ENCODE peak calls at places on chromosomes 4 and X, in eight cellular contexts. U is HFF-Myc, F is coronary artery, Z is heart left ventricle, M is endodermal cell, D is neural progenitor cell, Y is GM23338, X is stomach. T is an unnamed sample.

GRCh38 chrX:109862386-109862910 is 129.4 kb upstream of the ACSL4 start:
- DNase-seq in Z (no peak), M (no peak), U (no peak), X (no peak), Y (no peak), F (no peak), D (no peak), T (no peak)

GRCh38 chrX:19774905-19775304 is 112.5 kb downstream of the SH3KBP1 start:
- DNase-seq in Z (no peak), Y (no peak), D (no peak), F (no peak), M (no peak), X (no peak), U (no peak), T (no peak)

GRCh38 chr4:148057425-148058020 is 325.6 kb downstream of the ARHGAP10 start:
- DNase-seq in Z (no peak), Y (no peak), M (no peak), X (no peak), U (no peak), F (no peak), D (no peak), T (no peak)

GRCh38 chrX:20046864-20047263 is 56.0 kb upstream of the BCLAF3 start:
- DNase-seq in Z (no peak), Y (no peak), F (no peak), X (no peak), M (no peak), D (no peak), U (no peak), T (no peak)

GRCh38 chrX:145464650-145465049 is 217.3 kb downstream of the SPANXN1 start:
- DNase-seq in Z (no peak), U (no peak), M (no peak), F (no peak), Y (no peak), X (no peak), D (no peak), T (no peak)

GRCh38 chr4:69095301-69095731 is 958 bp upstream of the UGT2B7 start:
- DNase-seq in Z (no peak), Y (no peak), D (no peak), F (no peak), X (no peak), M (no peak), U (no peak), T (no peak)

GRCh38 chr4:145938618-145939177 is at the start of gene ZNF827:
- DNase-seq in X (peak), Y (peak), D (peak), F (peak), M (peak), U (no peak), Z (peak), T (peak)

GRCh38 chr4:176451441-176451840 is 131.7 kb downstream of the SPCS3 start:
- DNase-seq in U (no peak), Z (no peak), D (peak), X (no peak), Y (no peak), F (no peak), M (no peak), T (no peak)

GRCh38 chr4:60485279-60485678 is 714.8 kb upstream of the ADGRL3 start:
- DNase-seq in X (no peak), Z (no peak), Y (no peak), M (no peak), U (no peak), D (no peak), F (no peak), T (no peak)

GRCh38 chr4:143558823-143559756 is 45.6 kb downstream of the SMARCA5 start:
- DNase-seq in F (peak), Y (peak), D (peak), X (peak), M (peak), Z (peak), U (no peak), T (peak)

GRCh38 chr4:143555676-143556075 is 42.2 kb downstream of the SMARCA5 start:
- DNase-seq in D (no peak), Z (no peak), F (no peak), Y (no peak), M (no peak), U (no peak), X (no peak), T (no peak)

GRCh38 chr4:143559757-143560147 is 46.2 kb downstream of the SMARCA5 start:
- DNase-seq in X (no peak), Y (peak), D (no peak), Z (peak), M (no peak), F (no peak), U (no peak), T (no peak)

GRCh38 chr4:143558286-143558685 is 44.8 kb downstream of the SMARCA5 start:
- DNase-seq in D (no peak), M (no peak), Y (no peak), Z (no peak), X (no peak), F (no peak), U (no peak), T (no peak)

GRCh38 chr4:143554728-143555597 is 41.5 kb downstream of the SMARCA5 start:
- DNase-seq in F (no peak), M (no peak), Y (no peak), X (no peak), Z (no peak), D (no peak), U (no peak), T (no peak)
- H3K4me3 ChIP-seq in F (no peak), M (no peak), Y (no peak), X (no peak), Z (no peak), D (no peak), U (no peak), T (no peak)

DNA sequence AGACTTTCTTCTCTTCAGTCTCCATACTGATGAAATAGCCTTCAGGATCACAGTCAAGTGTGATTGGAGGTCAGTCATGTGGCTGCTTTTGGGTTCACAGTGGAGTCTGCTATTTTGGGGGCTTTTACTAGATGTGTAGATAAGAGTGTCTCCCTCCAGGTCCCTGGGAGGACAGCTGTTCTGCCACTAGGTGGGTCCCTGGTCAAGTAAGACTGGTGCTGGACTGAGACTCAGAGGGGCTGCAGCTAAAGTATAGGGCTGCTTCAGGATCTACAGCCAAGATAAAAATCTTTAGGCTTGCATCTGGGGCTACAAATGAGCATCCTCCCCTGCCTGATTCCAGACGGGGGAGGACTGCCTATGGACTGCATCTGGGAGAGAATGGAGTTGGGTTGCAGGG is 200.7 kb upstream of the ANKRD50 start:
- DNase-seq in D (no peak), U (no peak), M (no peak), Y (peak), X (no peak), F (no peak), Z (no peak), T (no peak)
- TF ChIP-seq CTCF in D (no peak), U (no peak), M (peak), Y (peak), X (no peak), F (no peak), Z (no peak), T (no peak)

GRCh38 chrX:13268874-13269273 is 51.0 kb downstream of the ATXN3L start:
- DNase-seq in X (no peak), Y (no peak), U (no peak), Z (no peak), D (no peak), M (no peak), F (no peak), T (no peak)

GRCh38 chrX:13265549-13266132 is 54.2 kb downstream of the ATXN3L start:
- DNase-seq in X (no peak), F (no peak), Y (no peak), M (no peak), D (no peak), U (no peak), Z (no peak), T (no peak)

GRCh38 chrX:13270360-13270759 is 49.5 kb downstream of the ATXN3L start:
- DNase-seq in Z (no peak), Y (no peak), M (no peak), U (no peak), D (no peak), X (no peak), F (no peak), T (no peak)

GRCh38 chrX:13263560-13264251 is 56.1 kb downstream of the ATXN3L start:
- DNase-seq in U (no peak), D (no peak), X (no peak), M (no peak), Z (no peak), F (no peak), Y (no peak), T (no peak)

DNA sequence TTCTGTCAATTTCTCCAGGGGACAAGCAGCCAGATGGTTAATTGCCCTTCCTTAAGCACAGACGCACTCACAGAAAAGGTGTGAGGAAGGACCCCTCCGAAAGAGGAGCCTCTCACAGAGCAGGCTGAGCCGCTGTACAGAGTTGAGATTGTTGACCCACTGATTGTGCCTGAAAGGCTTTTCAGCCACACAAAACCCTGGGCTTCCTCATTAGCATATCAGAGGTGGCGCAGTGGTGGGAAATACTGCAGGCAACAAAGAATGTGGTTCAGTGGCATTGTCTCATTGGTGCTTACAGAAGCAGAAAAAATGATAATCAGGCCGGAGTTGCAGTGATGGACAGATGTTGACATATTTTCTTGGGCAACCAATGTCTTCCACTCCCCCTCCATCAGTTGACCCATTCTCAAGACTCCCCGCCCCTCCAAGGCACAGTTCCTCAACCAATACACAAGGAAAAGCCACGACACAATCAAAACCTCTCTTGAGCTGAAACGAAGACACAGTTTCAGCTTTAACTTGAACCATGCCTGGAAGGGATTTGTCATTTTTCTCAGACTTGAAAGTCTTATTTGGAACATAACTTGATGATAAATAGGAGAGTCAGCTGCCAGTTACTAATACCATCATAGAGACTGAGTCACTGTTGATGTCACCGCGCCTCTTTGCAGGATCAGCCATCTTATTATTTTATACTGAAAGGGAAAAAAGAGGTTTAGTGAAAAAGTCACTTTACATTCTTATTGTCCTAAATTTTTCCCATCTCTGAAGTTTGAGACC is 53.0 kb downstream of the ATXN3L start:
- DNase-seq in M (no peak), X (no peak), U (no peak), Y (peak), Z (no peak), D (peak), F (no peak), T (no peak)
- H3K4me3 ChIP-seq in M (no peak), X (no peak), U (no peak), Y (no peak), Z (no peak), D (no peak), F (no peak), T (no peak)

DNA sequence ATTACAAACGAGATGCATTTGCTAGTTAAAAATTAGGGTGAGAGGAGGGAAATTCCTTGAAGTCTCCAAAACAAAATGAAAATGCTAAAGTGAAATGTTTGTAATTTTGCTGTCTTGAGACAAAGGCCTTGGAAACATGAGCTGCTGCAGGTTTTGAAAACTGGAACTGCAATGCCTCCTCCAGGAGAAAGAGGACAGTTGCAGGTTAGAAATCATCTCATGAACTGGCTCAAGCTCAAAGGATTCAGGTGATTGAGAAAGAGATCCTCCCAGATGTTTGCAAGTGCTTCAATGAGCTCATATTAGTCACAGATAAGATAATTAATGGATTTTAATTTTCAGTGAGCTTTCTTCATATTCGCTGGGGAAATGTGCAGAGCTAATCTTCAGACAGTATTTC is 32.4 kb downstream of the SMPX start:
- DNase-seq in Y (peak), X (no peak), D (peak), M (no peak), U (no peak), F (no peak), Z (no peak), T (no peak)
- TF ChIP-seq CTCF in Y (peak), X (no peak), D (peak), M (peak), U (peak), F (no peak), Z (peak), T (peak)

DNA sequence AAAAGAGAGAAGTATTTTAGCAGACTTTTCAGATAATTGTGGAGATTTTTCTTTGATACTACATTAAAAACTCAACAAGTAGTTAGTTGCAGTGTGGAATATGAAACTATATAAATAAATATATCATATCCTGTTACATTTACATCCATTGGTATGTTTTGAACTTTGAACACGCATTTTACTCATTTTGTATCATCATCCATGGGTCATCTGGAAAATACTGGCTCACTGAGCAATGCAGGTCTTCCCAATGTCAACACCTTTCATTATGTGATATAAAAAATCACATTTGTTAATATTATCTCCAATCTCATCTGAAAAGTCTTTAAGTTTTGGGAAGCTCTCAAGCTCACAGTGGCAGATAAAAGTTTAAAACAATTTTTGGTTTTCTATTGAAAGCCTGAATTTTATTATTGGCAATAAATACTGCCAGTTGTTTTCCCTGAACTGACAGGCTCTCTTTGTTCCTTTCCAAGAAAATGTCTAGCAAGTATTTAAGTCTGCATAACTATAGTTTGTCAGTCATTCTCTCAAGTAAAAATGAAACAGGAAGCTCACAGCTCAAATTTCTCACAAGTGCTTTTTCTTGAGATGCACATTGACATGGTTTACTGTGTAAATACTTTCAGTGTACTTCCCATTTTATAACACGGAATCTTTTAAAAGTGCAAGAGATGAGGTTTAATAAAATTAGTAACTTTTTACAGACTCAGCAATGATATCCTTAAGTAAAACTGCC is 183.5 kb upstream of the GPC4 start:
- DNase-seq in F (no peak), X (no peak), Y (no peak), U (no peak), D (no peak), Z (no peak), M (no peak), T (no peak)
- H3K4me3 ChIP-seq in F (no peak), X (no peak), Y (no peak), U (no peak), D (no peak), Z (no peak), M (no peak), T (no peak)

T was measured in AG09309.